ENCODE peak calls at places on chromosomes 11 and 22, in seven cellular contexts. D, Q, W, A, F, H and G are unnamed samples.

GRCh38 chr22:25199726-25200520 is at the start of gene CRYBB3:
- DNase-seq in W (no peak), F (no peak), A (no peak), Q (no peak), D (no peak), H (no peak), G (no peak)

GRCh38 chr11:133843454-133843987 is 1.8 kb downstream of the SPATA19 start:
- DNase-seq in Q (no peak), F (no peak), D (no peak), W (no peak), A (no peak), H (no peak), G (no peak)

GRCh38 chr11:34345012-34345804 is 12.6 kb downstream of the ABTB2 start:
- DNase-seq in H (no peak), W (peak), D (peak), A (peak), Q (peak), F (peak), G (no peak)

GRCh38 chr11:35812850-35813249 is 131.0 kb upstream of the LDLRAD3 start:
- DNase-seq in A (no peak), W (no peak), F (no peak), Q (no peak), D (peak), H (no peak), G (no peak)

GRCh38 chr11:451738-452137 is 1.7 kb downstream of the PTDSS2 start:
- DNase-seq in A (no peak), Q (no peak), H (no peak), F (no peak), D (no peak), W (no peak), G (no peak)

GRCh38 chr11:85685820-85686459 is at the start of gene CCDC89:
- DNase-seq in H (peak), W (peak), D (peak), F (no peak), Q (peak), A (no peak), G (no peak)

GRCh38 chr22:48605856-48606255 is 1221.8 kb downstream of the BRD1 start:
- DNase-seq in H (no peak), D (no peak), W (no peak), A (no peak), F (no peak), Q (no peak), G (no peak)

GRCh38 chr22:28674121-28674563 is 5.5 kb downstream of the TTC28 start:
- DNase-seq in F (peak), D (peak), W (peak), A (peak), Q (peak), H (no peak), G (no peak)

GRCh38 chr11:117187007-117187406 is 8.5 kb downstream of the SIDT2 start:
- DNase-seq in F (no peak), Q (no peak), D (no peak), W (no peak), H (peak), A (no peak), G (no peak)

GRCh38 chr11:32436751-32437405 is 1.5 kb upstream of the WT1 start:
- DNase-seq in W (no peak), D (no peak), A (no peak), Q (no peak), H (no peak), F (no peak), G (peak)

GRCh38 chr11:134047586-134047999 is 21.3 kb upstream of the JAM3 start:
- DNase-seq in W (peak), F (peak), Q (peak), H (peak), A (no peak), D (peak), G (no peak)

GRCh38 chr22:45127866-45128265 is 35.9 kb upstream of the NUP50 start:
- DNase-seq in F (peak), D (peak), H (no peak), W (peak), Q (peak), A (no peak), G (no peak)

GRCh38 chr22:27278986-27279385 is 522.6 kb downstream of the MN1 start:
- DNase-seq in D (no peak), Q (no peak), A (no peak), W (peak), H (no peak), F (peak), G (no peak)

GRCh38 chr11:45930951-45931563 is 8.6 kb downstream of the LARGE2 start:
- DNase-seq in F (peak), Q (no peak), W (no peak), H (no peak), D (no peak), A (no peak), G (no peak)

GRCh38 chr11:63530021-63530420 is 6.6 kb upstream of the PLAAT4 start:
- DNase-seq in F (no peak), D (no peak), H (no peak), A (no peak), Q (no peak), W (no peak), G (no peak)

GRCh38 chr11:126636911-126637799 is 281.7 kb downstream of the ST3GAL4 start:
- DNase-seq in W (peak), D (peak), A (no peak), H (no peak), Q (peak), F (peak), G (no peak)

GRCh38 chr11:45774786-45775185 is 30.2 kb upstream of the SLC35C1 start:
- DNase-seq in Q (no peak), F (no peak), H (peak), W (no peak), A (no peak), D (no peak), G (no peak)

GRCh38 chr11:118605116-118605867 is 2.1 kb upstream of the PHLDB1 start:
- DNase-seq in W (peak), H (peak), F (no peak), Q (peak), D (peak), A (no peak), G (no peak)

GRCh38 chr11:128208329-128209220 is 378.8 kb downstream of the ETS1 start:
- DNase-seq in H (peak), W (peak), F (peak), A (peak), D (peak), Q (peak), G (no peak)

DNA sequence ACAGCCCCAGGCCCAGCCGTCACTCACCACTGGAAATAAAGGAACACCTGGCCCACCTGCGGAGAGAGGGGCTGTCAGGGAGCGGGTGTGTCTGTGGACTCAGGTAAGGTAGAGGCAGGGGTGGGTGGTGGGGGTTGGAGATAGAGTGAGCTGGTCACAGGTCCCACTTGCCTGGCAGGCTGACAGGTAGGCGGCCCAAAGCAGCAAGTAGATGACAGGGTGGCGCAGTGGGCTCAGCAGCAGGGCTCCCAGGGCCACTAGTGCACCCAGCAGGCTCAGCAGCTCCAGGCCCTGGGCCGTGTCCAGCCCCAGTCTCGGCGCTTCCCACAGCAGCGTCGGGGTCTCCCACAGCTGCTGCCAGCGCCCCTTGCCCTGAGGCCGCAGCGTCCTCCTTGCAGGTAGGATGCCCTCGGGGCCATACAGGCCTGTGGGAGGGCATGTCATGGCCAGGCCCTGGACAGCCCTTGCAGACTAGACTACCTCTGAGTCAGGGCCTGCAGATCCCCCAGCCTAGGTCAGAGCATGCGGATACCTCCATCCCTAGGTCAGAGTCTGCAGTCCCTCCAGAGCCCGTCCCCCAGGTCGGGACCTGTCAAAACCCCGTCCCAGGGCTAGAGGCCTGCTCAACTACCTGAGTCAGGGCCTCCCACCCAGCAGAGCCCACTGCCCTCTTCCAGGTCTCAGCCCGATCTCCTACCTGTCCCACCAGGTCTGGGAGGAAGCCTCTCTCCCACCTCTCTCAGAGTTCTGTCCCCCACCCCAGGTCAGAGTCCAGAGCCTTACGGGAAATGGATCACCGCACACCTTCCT is 686 bp downstream of the LMF2 start:
- DNase-seq in D (peak), H (no peak), Q (no peak), W (no peak), F (peak), A (no peak), G (no peak)
- TF ChIP-seq CTCF in D (no peak), H (no peak), Q (no peak), W (no peak), F (no peak), A (no peak), G (no peak)

GRCh38 chr11:70137383-70137782 is 59.3 kb downstream of the ANO1 start:
- DNase-seq in D (no peak), H (no peak), F (no peak), W (no peak), Q (no peak), A (no peak), G (no peak)

GRCh38 chr11:70140859-70141489 is 62.1 kb upstream of the FADD start:
- DNase-seq in A (no peak), W (no peak), Q (no peak), F (no peak), D (no peak), H (no peak), G (no peak)

GRCh38 chr11:70135142-70136132 is 57.3 kb downstream of the ANO1 start:
- DNase-seq in H (no peak), D (peak), Q (no peak), F (no peak), A (no peak), W (peak), G (no peak)

GRCh38 chr11:70139785-70140410 is 61.8 kb downstream of the ANO1 start:
- DNase-seq in W (no peak), D (no peak), Q (no peak), H (no peak), F (peak), A (peak), G (no peak)

DNA sequence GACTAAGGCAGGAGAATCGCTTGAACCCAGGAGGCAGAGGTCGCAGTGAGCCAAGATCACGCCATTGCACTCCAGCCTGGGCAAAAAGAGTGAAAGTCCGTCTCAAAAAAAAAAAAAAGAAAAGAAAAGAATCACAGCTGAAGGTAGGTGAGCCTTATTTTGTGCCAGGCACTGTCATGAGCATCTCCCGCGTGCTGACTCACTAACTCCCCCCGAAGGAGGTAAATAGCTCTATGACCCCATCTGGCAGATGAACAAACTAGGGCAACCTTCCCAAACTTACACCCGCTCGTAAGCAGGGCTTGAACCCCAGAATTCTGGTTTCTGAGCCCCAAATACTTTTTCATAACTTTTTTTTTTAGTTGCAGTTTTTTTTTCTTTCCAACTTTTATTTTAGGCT is 60.3 kb downstream of the ANO1 start:
- DNase-seq in W (no peak), A (no peak), D (no peak), H (no peak), Q (no peak), F (no peak), G (no peak)
- TF ChIP-seq CTCF in W (no peak), A (no peak), D (no peak), H (no peak), Q (no peak), F (no peak), G (no peak)

GRCh38 chr11:68048681-68049508 is 10.1 kb downstream of the TCIRG1 start:
- DNase-seq in F (no peak), A (no peak), Q (no peak), W (no peak), D (no peak), H (no peak), G (no peak)

GRCh38 chr11:68047437-68048290 is 8.8 kb downstream of the TCIRG1 start:
- DNase-seq in A (no peak), H (no peak), W (no peak), F (peak), Q (no peak), D (no peak), G (no peak)

GRCh38 chr11:68050371-68050841 is 11.6 kb downstream of the TCIRG1 start:
- DNase-seq in H (no peak), F (no peak), D (no peak), W (no peak), A (no peak), Q (no peak), G (no peak)

GRCh38 chr11:68051191-68052136 is 12.6 kb downstream of the TCIRG1 start:
- DNase-seq in D (no peak), Q (no peak), A (no peak), W (no peak), H (no peak), F (no peak), G (peak)

GRCh38 chr11:68049509-68050370 is 10.9 kb downstream of the TCIRG1 start:
- DNase-seq in F (no peak), Q (peak), D (peak), A (no peak), H (no peak), W (no peak), G (no peak)
- TF ChIP-seq CTCF in F (no peak), Q (no peak), D (no peak), A (no peak), H (no peak), W (no peak), G (no peak)

GRCh38 chr11:42407379-42407778 is 904.4 kb upstream of the API5 start:
- DNase-seq in F (peak), W (no peak), H (no peak), Q (no peak), A (no peak), D (peak), G (peak)
- TF ChIP-seq CTCF in F (no peak), W (no peak), H (no peak), Q (no peak), A (no peak), D (no peak), G (peak)